ENCODE peak calls at places on chromosomes 16 and 17, in five cellular contexts. U, H, G, Y and M are unnamed samples.

GRCh38 chr16:2846511-2847310 is 11.3 kb downstream of the PRSS22 start:
- DNase-seq in U (peak), H (peak), G (no peak), Y (no peak), M (peak)

GRCh38 chr16:16861546-16861945 is 482.6 kb downstream of the NPIPA7 start:
- DNase-seq in U (peak), H (peak), G (peak), Y (peak), M (peak)

GRCh38 chr16:2030036-2030435 is 3.3 kb downstream of the NHERF2 start:
- DNase-seq in U (no peak), H (no peak), G (no peak), Y (no peak), M (no peak)

GRCh38 chr17:33981713-33982601 is 273.1 kb upstream of the CCL2 start:
- DNase-seq in U (no peak), H (no peak), G (no peak), Y (no peak), M (no peak)

GRCh38 chr17:17494499-17495447 is 1.4 kb downstream of the RASD1 start:
- DNase-seq in U (peak), H (peak), G (peak), Y (peak), M (peak)

GRCh38 chr17:40341808-40342574 is 22.5 kb downstream of the GJD3 start:
- DNase-seq in U (peak), H (peak), G (peak), Y (no peak), M (peak)

GRCh38 chr17:39750131-39751015 is 12.6 kb downstream of the GRB7 start:
- DNase-seq in U (no peak), H (no peak), G (peak), Y (no peak), M (no peak)

GRCh38 chr17:3982541-3983017 is 18.3 kb upstream of the ATP2A3 start:
- DNase-seq in U (no peak), H (no peak), G (peak), Y (no peak), M (no peak)

DNA sequence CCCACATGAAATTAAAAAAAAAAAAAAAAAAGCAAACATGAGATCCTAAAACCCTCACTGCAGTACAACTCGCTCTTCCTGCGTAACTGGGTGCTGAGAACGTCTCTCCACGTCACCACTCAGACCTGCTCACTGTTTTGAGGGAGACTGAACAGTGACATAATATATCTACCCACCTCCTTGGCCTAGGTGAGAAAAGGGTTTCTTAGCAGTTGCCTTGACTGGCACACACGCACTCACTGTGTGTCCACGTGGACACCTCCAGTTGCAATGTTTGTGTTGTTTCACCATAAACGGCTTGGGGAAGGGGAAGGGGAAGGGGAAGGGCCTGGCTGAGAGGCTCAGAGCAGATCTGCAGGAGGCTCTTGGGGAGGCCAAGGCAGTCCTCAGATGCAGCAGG is 32.0 kb downstream of the FANCA start:
- DNase-seq in U (no peak), H (no peak), G (no peak), Y (no peak), M (no peak)
- H2AFZ ChIP-seq in U (no peak), H (no peak), G (no peak), Y (no peak), M (no peak)

DNA sequence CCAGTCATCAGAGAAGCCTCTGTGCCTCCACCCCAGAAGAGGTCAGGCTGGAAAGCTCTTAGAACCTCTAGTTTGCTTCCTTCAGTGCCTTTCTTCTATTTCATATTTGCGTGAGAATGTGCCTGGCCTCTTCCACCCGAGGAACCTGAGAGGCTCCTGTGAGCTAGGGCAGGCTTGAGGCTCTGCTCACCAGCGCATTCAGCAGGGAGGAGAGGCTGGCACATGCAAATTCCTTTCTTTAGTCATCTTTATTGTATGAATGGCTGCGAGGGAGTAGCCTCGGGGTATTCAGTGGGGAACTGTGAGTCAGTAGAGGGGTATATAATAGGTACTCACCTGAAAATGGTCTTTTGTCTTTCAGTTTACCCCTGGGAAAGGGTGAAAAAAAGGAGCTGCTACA is 268.3 kb downstream of the ABCC12 start:
- DNase-seq in U (peak), H (peak), G (peak), Y (no peak), M (peak)
- H3K18ac ChIP-seq in U (peak), H (no peak), G (peak), Y (peak), M (peak)

GRCh38 chr16:84286568-84287220 is 8.0 kb upstream of the WFDC1 start:
- DNase-seq in U (peak), H (no peak), G (no peak), Y (no peak), M (peak)
- H3K9ac ChIP-seq in U (peak), H (no peak), G (no peak), Y (no peak), M (no peak)

GRCh38 chr17:8055851-8056231 is 17.0 kb downstream of the ALOX15B start:
- DNase-seq in U (no peak), H (no peak), G (no peak), Y (no peak), M (no peak)
- H2AFZ ChIP-seq in U (no peak), H (no peak), G (no peak), Y (no peak), M (no peak)

GRCh38 chr17:66676421-66676820 is 158.5 kb upstream of the CACNG5 start:
- DNase-seq in U (no peak), H (peak), G (no peak), Y (no peak), M (no peak)
- H3K18ac ChIP-seq in U (no peak), H (no peak), G (no peak), Y (peak), M (no peak)

GRCh38 chr16:80947708-80948615 is 58.7 kb downstream of the CMC2 start:
- DNase-seq in U (no peak), H (no peak), G (no peak), Y (no peak), M (no peak)
- H3K9ac ChIP-seq in U (no peak), H (no peak), G (no peak), Y (no peak), M (no peak)

GRCh38 chr16:73051903-73052302 is 4.0 kb upstream of the ZFHX3 start:
- DNase-seq in U (peak), H (no peak), G (no peak), Y (no peak), M (no peak)

GRCh38 chr16:73054131-73054496 is 6.2 kb upstream of the ZFHX3 start:
- DNase-seq in U (no peak), H (no peak), G (no peak), Y (no peak), M (no peak)

GRCh38 chr16:73052441-73053030 is 4.6 kb upstream of the ZFHX3 start:
- DNase-seq in U (no peak), H (no peak), G (no peak), Y (no peak), M (no peak)

GRCh38 chr16:73053379-73054130 is 5.6 kb upstream of the ZFHX3 start:
- DNase-seq in U (peak), H (no peak), G (no peak), Y (no peak), M (peak)

DNA sequence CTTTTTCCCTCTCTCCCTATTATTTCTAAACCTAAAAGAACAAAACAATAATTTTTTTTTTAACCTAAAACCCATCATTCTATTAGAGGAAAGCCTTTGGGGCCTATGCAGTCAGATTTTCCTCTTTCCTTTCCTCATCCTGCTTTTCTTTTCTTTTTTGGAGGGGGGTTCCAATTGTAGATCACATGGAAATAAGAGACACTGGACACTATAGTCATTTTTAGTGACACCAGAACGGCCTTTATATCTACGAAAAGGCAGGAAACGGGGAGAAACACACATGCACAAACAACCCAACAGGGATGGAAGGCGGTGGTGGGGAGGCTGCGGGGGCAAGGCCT is 5.1 kb upstream of the ZFHX3 start:
- DNase-seq in U (no peak), H (no peak), G (no peak), Y (no peak), M (no peak)
- H2AFZ ChIP-seq in U (peak), H (no peak), G (no peak), Y (no peak), M (no peak)

DNA sequence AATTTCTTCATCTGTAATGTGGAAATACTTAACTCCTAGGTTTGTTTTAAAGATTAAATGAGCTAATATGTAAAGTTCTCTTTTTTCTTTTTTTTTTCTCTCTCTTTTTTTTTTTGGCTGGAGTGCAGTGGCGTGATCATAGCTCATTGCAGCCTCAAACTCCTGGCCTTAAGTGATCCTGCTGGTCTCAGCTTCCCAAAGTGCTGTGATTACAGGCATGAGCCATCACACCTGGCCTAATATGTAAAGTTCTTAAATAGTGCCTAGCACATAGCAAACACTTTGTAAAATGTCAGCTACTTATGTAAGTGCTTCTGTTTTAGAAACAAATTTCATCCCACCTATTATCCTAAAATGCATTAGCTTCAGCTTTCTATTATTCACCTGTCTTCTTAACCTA is 40.0 kb downstream of the TMC6 start:
- DNase-seq in U (no peak), H (no peak), G (no peak), Y (no peak), M (no peak)
- H3K18ac ChIP-seq in U (no peak), H (no peak), G (no peak), Y (no peak), M (no peak)